ENCODE peak calls at places on chromosomes 2 and 18, in six cellular contexts. U is right atrium auricular region, K is IMR-90, A is tibial artery, S is neuronal stem cell, P is PC-3. D is an unnamed sample.

GRCh38 chr2:150587547-150588209 is 100.2 kb upstream of the RND3 start:
- DNase-seq in S (no peak), P (no peak), A (no peak), K (peak; percentile 65), U (no peak), D (no peak)

GRCh38 chr18:40121001-40121400 is 1834.0 kb upstream of the PIK3C3 start:
- DNase-seq in P (no peak), K (no peak), A (no peak), S (no peak), U (no peak), D (no peak)

GRCh38 chr18:74496508-74497307 is 545 bp downstream of the CNDP2 start:
- DNase-seq in S (no peak), A (no peak), K (peak; percentile 42), U (peak; percentile 65), P (peak; percentile 39), D (peak; percentile 85)

GRCh38 chr2:9424447-9425164 is 1.2 kb downstream of the CPSF3 start:
- DNase-seq in U (no peak), S (no peak), P (no peak), K (no peak), A (no peak), D (no peak)

GRCh38 chr2:201901770-201902169 is 95.4 kb downstream of the CDK15 start:
- DNase-seq in P (no peak), U (no peak), S (no peak), A (no peak), K (no peak), D (no peak)

GRCh38 chr2:198518935-198519334 is 714.5 kb downstream of the PLCL1 start:
- DNase-seq in K (no peak), A (no peak), U (no peak), S (no peak), P (no peak), D (no peak)

GRCh38 chr18:48093104-48093503 is 162.6 kb upstream of the SMAD2 start:
- DNase-seq in S (no peak), K (no peak), A (no peak), P (no peak), U (no peak), D (no peak)

GRCh38 chr2:239331560-239331959 is 69.3 kb downstream of the HDAC4 start:
- DNase-seq in S (no peak), U (peak; percentile 51), K (no peak), A (no peak), P (no peak), D (no peak)

GRCh38 chr18:58168221-58168620 is 124.2 kb downstream of the NEDD4L start:
- DNase-seq in U (peak; percentile 7), A (no peak), K (no peak), P (no peak), S (no peak), D (no peak)

GRCh38 chr18:54958711-54959625 is at the start of gene CCDC68:
- DNase-seq in A (no peak), K (no peak), U (no peak), P (peak; percentile 68), S (peak; percentile 21), D (no peak)

GRCh38 chr2:216404010-216404618 is 8.2 kb upstream of the SMARCAL1 start:
- DNase-seq in U (no peak), S (no peak), K (peak; percentile 37), P (peak; percentile 63), A (no peak), D (no peak)

GRCh38 chr2:180012523-180012922 is 5.4 kb upstream of the CWC22 start:
- DNase-seq in P (peak; percentile 50), S (no peak), U (no peak), K (peak; percentile 85), A (no peak), D (no peak)

GRCh38 chr18:7000484-7001096 is 117.0 kb downstream of the LAMA1 start:
- DNase-seq in P (peak; percentile 53), S (no peak), K (peak; percentile 19), U (no peak), A (no peak), D (no peak)

GRCh38 chr2:238462782-238463396 is 36.2 kb downstream of the ASB1 start:
- DNase-seq in U (no peak), K (peak; percentile 58), P (peak; percentile 73), A (no peak), S (no peak), D (no peak)

GRCh38 chr18:46196627-46197243 is 92.5 kb downstream of the HAUS1 start:
- DNase-seq in A (no peak), S (no peak), U (no peak), P (no peak), K (peak; percentile 36), D (no peak)

GRCh38 chr2:235026649-235027557 is 75.1 kb downstream of the SH3BP4 start:
- DNase-seq in S (no peak), P (peak; percentile 99), K (peak; percentile 60), U (no peak), A (no peak), D (no peak)

GRCh38 chr2:218218409-218219185 is 1.6 kb downstream of the ARPC2 start:
- DNase-seq in U (no peak), A (no peak), P (no peak), K (no peak), S (no peak), D (no peak)

GRCh38 chr18:28114472-28114871 is 62.5 kb downstream of the CDH2 start:
- DNase-seq in U (no peak), S (no peak), A (no peak), K (peak; percentile 80), P (peak; percentile 85), D (no peak)

GRCh38 chr2:111199840-111200239 is 79.1 kb downstream of the BCL2L11 start:
- DNase-seq in P (no peak), U (no peak), S (no peak), K (no peak), A (no peak), D (no peak)

GRCh38 chr18:70296289-70296688 is 7.4 kb downstream of the SOCS6 start:
- DNase-seq in P (no peak), S (no peak), U (no peak), A (no peak), K (no peak), D (no peak)

GRCh38 chr2:180258041-180258537 is 251.0 kb upstream of the CWC22 start:
- DNase-seq in U (no peak), P (peak; percentile 62), S (no peak), A (no peak), K (no peak), D (no peak)

GRCh38 chr2:161269111-161269510 is 39.1 kb upstream of the PSMD14 start:
- DNase-seq in A (no peak), K (no peak), U (no peak), S (no peak), P (no peak), D (no peak)

GRCh38 chr18:26215247-26215970 is 10.8 kb upstream of the TAF4B start:
- DNase-seq in U (no peak), A (no peak), S (no peak), P (no peak), K (no peak), D (no peak)

GRCh38 chr2:236210536-236210935 is 42.4 kb upstream of the GBX2 start:
- DNase-seq in S (no peak), K (no peak), P (no peak), A (peak; percentile 29), U (no peak), D (no peak)

GRCh38 chr2:12217206-12217605 is 470.8 kb downstream of the LPIN1 start:
- DNase-seq in K (no peak), U (no peak), S (no peak), P (no peak), A (no peak), D (no peak)

GRCh38 chr2:128286011-128286721 is 32.5 kb downstream of the HS6ST1 start:
- DNase-seq in A (no peak), P (no peak), S (no peak), K (no peak), U (no peak), D (no peak)

GRCh38 chr2:74735544-74735943 is 81.5 kb downstream of the SEMA4F start:
- DNase-seq in S (peak; percentile 33), K (no peak), P (peak; percentile 34), A (no peak), U (no peak), D (no peak)

GRCh38 chr2:206096876-206097275 is 10.9 kb upstream of the INO80D start:
- DNase-seq in U (no peak), P (no peak), A (no peak), K (no peak), S (no peak), D (no peak)

GRCh38 chr2:169006665-169007064 is 24.5 kb downstream of the ABCB11 start:
- DNase-seq in U (no peak), P (no peak), K (no peak), A (no peak), S (no peak), D (no peak)

GRCh38 chr2:15615310-15615920 is 23.7 kb downstream of the DDX1 start:
- DNase-seq in K (no peak), S (no peak), U (no peak), P (no peak), A (no peak), D (no peak)

GRCh38 chr18:14285053-14285452 is 152.8 kb upstream of the ZNF519 start:
- DNase-seq in P (no peak), U (no peak), A (no peak), S (no peak), K (no peak), D (no peak)
- H3K4me1 ChIP-seq in P (no peaks in the 10 kb centered on the region), U (no peaks in the 10 kb centered on the region), A (no peaks in the 10 kb centered on the region), S (no peaks in the 10 kb centered on the region), K (no peaks in the 10 kb centered on the region), D (no peaks in the 10 kb centered on the region)

GRCh38 chr18:9177466-9177865 is 40.9 kb downstream of the ANKRD12 start:
- DNase-seq in U (no peak), K (no peak), A (no peak), S (no peak), P (no peak), D (no peak)
- H3K4me1 ChIP-seq in U (peaks cover 50% of the 10 kb centered on the region), K (peaks cover 1% of the 10 kb centered on the region), A (no peaks in the 10 kb centered on the region), S (no peaks in the 10 kb centered on the region), P (no peaks in the 10 kb centered on the region), D (peaks cover 57% of the 10 kb centered on the region)

GRCh38 chr2:100256416-100256815 is 65.9 kb downstream of the LONRF2 start:
- DNase-seq in P (no peak), K (no peak), S (no peak), U (no peak), A (peak; percentile 54), D (no peak)
- H3K4me1 ChIP-seq in P (no peaks in the 10 kb centered on the region), K (peaks cover 5% of the 10 kb centered on the region), S (no peaks in the 10 kb centered on the region), U (peaks cover 3% of the 10 kb centered on the region), A (no peaks in the 10 kb centered on the region), D (no peaks in the 10 kb centered on the region)

DNA sequence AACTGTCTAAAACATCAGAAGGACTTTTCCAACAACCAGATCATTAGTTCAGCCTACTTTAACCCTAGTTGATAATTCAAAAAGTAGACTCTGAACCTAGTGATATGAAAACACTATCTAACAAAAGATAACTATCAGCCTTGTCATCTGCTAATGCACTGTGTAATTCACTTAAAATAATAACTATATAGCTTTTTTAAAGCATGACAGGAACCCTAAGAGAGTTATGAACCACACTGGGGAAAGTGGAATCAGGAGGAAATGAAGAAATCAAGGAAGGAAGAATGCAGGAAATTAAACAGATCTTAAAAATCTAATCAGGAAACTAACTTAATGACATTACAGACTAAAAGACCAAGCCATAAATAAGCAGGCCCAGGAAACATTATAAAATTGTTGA is 9.0 kb downstream of the B4GALT6 start:
- DNase-seq in K (no peak), S (no peak), P (no peak), U (no peak), A (no peak), D (no peak)
- H3K4me1 ChIP-seq in K (no peaks in the 10 kb centered on the region), S (peaks cover 3% of the 10 kb centered on the region), P (peaks cover 24% of the 10 kb centered on the region), U (peaks cover 24% of the 10 kb centered on the region), A (no peaks in the 10 kb centered on the region), D (peaks cover 18% of the 10 kb centered on the region)